ENCODE peak calls at places on chromosomes 5 and 9, in seven cellular contexts. S is breast epithelium, O is dorsolateral prefrontal cortex, E is fibroblast of lung, V is lower lobe of right lung, P is PC-9, T is RWPE1. X is an unnamed sample.

GRCh38 chr5:102638316-102638715 is 116.8 kb upstream of the PAM start:
- DNase-seq in S (no peak), O (no peak), E (no peak), V (no peak), P (no peak), T (no peak), X (no peak)

GRCh38 chr9:36486933-36487481 is 85.7 kb upstream of the MELK start:
- DNase-seq in S (no peak), O (peak), E (no peak), V (peak), P (peak), T (peak), X (peak)

GRCh38 chr9:78620764-78621163 is 323.8 kb downstream of the PSAT1 start:
- DNase-seq in S (no peak), O (no peak), E (peak), V (no peak), P (no peak), T (no peak), X (no peak)

GRCh38 chr9:81146684-81147337 is 542.5 kb downstream of the TLE1 start:
- DNase-seq in S (no peak), O (no peak), E (peak), V (no peak), P (no peak), T (peak), X (no peak)

GRCh38 chr9:121207371-121207940 is 5.8 kb upstream of the RAB14 start:
- DNase-seq in S (no peak), O (no peak), E (no peak), V (no peak), P (no peak), T (no peak), X (no peak)

GRCh38 chr5:167699434-167699833 is 592.0 kb upstream of the WWC1 start:
- DNase-seq in S (no peak), O (no peak), E (peak), V (no peak), P (peak), T (peak), X (no peak)

GRCh38 chr5:172175263-172175719 is 12.7 kb downstream of the STK10 start:
- DNase-seq in S (no peak), O (no peak), E (no peak), V (peak), P (no peak), T (no peak), X (no peak)

GRCh38 chr9:121498150-121498486 is 1.5 kb downstream of the GGTA1 start:
- DNase-seq in S (no peak), O (no peak), E (peak), V (no peak), P (peak), T (peak), X (no peak)

GRCh38 chr5:26889810-26890209 is 148.6 kb downstream of the CDH9 start:
- DNase-seq in S (no peak), O (no peak), E (no peak), V (no peak), P (no peak), T (no peak), X (no peak)

GRCh38 chr9:121992571-121993212 is 100.4 kb downstream of the TTLL11 start:
- DNase-seq in S (no peak), O (peak), E (peak), V (peak), P (peak), T (peak), X (no peak)

GRCh38 chr9:100106616-100107015 is 7.6 kb downstream of the INVS start:
- DNase-seq in S (no peak), O (no peak), E (no peak), V (no peak), P (no peak), T (no peak), X (no peak)

GRCh38 chr9:112323378-112323854 is 10.0 kb downstream of the PTBP3 start:
- DNase-seq in S (no peak), O (no peak), E (no peak), V (no peak), P (no peak), T (no peak), X (no peak)

GRCh38 chr5:6737043-6737941 is 24.1 kb downstream of the TENT4A start:
- DNase-seq in S (no peak), O (no peak), E (no peak), V (no peak), P (no peak), T (no peak), X (no peak)

GRCh38 chr5:73960426-73960825 is 334.4 kb downstream of the ARHGEF28 start:
- DNase-seq in S (no peak), O (no peak), E (no peak), V (no peak), P (no peak), T (no peak), X (no peak)

GRCh38 chr9:126991170-126991569 is 76.6 kb downstream of the RALGPS1 start:
- DNase-seq in S (no peak), O (no peak), E (no peak), V (no peak), P (no peak), T (no peak), X (no peak)

GRCh38 chr9:90037136-90037797 is 432.5 kb downstream of the GADD45G start:
- DNase-seq in S (no peak), O (no peak), E (no peak), V (no peak), P (no peak), T (no peak), X (no peak)

GRCh38 chr9:107674937-107675277 is 185.3 kb upstream of the KLF4 start:
- DNase-seq in S (no peak), O (no peak), E (peak), V (peak), P (no peak), T (no peak), X (no peak)

GRCh38 chr5:138743506-138743905 is 9.7 kb upstream of the CTNNA1 start:
- DNase-seq in S (no peak), O (no peak), E (no peak), V (no peak), P (no peak), T (no peak), X (no peak)

GRCh38 chr5:157576678-157577077 is 1.1 kb upstream of the ADAM19 start:
- DNase-seq in S (no peak), O (no peak), E (no peak), V (no peak), P (no peak), T (no peak), X (no peak)

GRCh38 chr5:62412549-62413329 is at the start of gene IPO11:
- DNase-seq in S (peak), O (peak), E (peak), V (peak), P (peak), T (peak), X (peak)

GRCh38 chr9:14471041-14471440 is 157.1 kb upstream of the NFIB start:
- DNase-seq in S (no peak), O (no peak), E (no peak), V (no peak), P (no peak), T (no peak), X (no peak)

GRCh38 chr5:167064199-167064811 is 1227.1 kb upstream of the WWC1 start:
- DNase-seq in S (no peak), O (no peak), E (no peak), V (no peak), P (no peak), T (no peak), X (no peak)

GRCh38 chr5:158174918-158175663 is 316.1 kb upstream of the CLINT1 start:
- DNase-seq in S (no peak), O (peak), E (peak), V (peak), P (peak), T (peak), X (peak)

GRCh38 chr9:84604223-84604622 is 65.3 kb upstream of the NTRK2 start:
- DNase-seq in S (no peak), O (no peak), E (no peak), V (no peak), P (no peak), T (no peak), X (no peak)

GRCh38 chr9:84615574-84615973 is 54.0 kb upstream of the NTRK2 start:
- DNase-seq in S (no peak), O (no peak), E (no peak), V (no peak), P (no peak), T (no peak), X (no peak)

DNA sequence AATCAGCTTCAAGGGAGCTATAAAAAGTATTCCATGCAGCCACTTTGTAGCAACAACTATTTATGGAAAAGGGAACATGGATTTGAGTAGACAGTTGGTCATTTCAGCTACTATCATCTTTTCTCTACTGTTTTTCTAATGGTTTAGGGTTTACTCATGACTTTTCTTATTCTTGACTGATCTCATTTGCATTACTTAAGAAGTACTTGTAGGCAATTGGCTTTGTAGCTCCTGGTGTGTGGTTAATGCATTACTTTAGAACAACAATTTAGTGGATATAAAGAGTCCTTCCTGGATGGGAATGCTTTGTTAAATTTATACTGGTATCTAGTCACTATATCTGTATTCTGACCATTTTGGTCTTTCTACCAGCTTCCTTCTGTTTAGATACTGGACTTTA is 59.8 kb upstream of the NTRK2 start:
- DNase-seq in S (no peak), O (no peak), E (no peak), V (no peak), P (no peak), T (no peak), X (no peak)
- TF ChIP-seq CTCF in S (no peak), O (no peak), E (no peak), V (no peak), P (no peak), T (no peak), X (no peak)

GRCh38 chr9:72807765-72808445 is 144.9 kb downstream of the ALDH1A1 start:
- DNase-seq in S (no peak), O (no peak), E (no peak), V (no peak), P (no peak), T (no peak), X (no peak)
- TF ChIP-seq CTCF in S (no peak), O (no peak), E (no peak), V (no peak), P (peak), T (no peak), X (no peak)

GRCh38 chr5:39315995-39316394 is 48.3 kb downstream of the C9 start:
- DNase-seq in S (no peak), O (no peak), E (no peak), V (no peak), P (no peak), T (no peak), X (no peak)
- TF ChIP-seq CTCF in S (no peak), O (no peak), E (no peak), V (no peak), P (no peak), T (no peak), X (no peak)

GRCh38 chr5:140208065-140208464 is 33.1 kb downstream of the CYSTM1 start:
- DNase-seq in S (no peak), O (no peak), E (no peak), V (no peak), P (no peak), T (no peak), X (no peak)

GRCh38 chr5:140205952-140206351 is 31.0 kb downstream of the CYSTM1 start:
- DNase-seq in S (no peak), O (no peak), E (no peak), V (no peak), P (no peak), T (no peak), X (no peak)

GRCh38 chr5:140205216-140205615 is 30.2 kb downstream of the CYSTM1 start:
- DNase-seq in S (no peak), O (no peak), E (no peak), V (no peak), P (no peak), T (no peak), X (no peak)

GRCh38 chr5:140202610-140203009 is 27.6 kb downstream of the CYSTM1 start:
- DNase-seq in S (no peak), O (no peak), E (no peak), V (no peak), P (no peak), T (no peak), X (no peak)

GRCh38 chr5:140207250-140207954 is 32.4 kb downstream of the CYSTM1 start:
- DNase-seq in S (no peak), O (no peak), E (no peak), V (no peak), P (no peak), T (no peak), X (no peak)
- TF ChIP-seq CTCF in S (no peak), O (no peak), E (no peak), V (no peak), P (no peak), T (no peak), X (no peak)

GRCh38 chr9:129898205-129898604 is 62.9 kb downstream of the USP20 start:
- DNase-seq in S (no peak), O (no peak), E (peak), V (no peak), P (no peak), T (peak), X (no peak)
- TF ChIP-seq CTCF in S (no peak), O (no peak), E (no peak), V (no peak), P (no peak), T (no peak), X (no peak)

GRCh38 chr5:57432876-57433275 is 49.7 kb downstream of the ACTBL2 start:
- DNase-seq in S (no peak), O (no peak), E (no peak), V (no peak), P (no peak), T (peak), X (no peak)
- TF ChIP-seq CTCF in S (no peak), O (no peak), E (no peak), V (no peak), P (no peak), T (no peak), X (no peak)

GRCh38 chr9:85900504-85901201 is 40.3 kb upstream of the NAA35 start:
- DNase-seq in S (no peak), O (no peak), E (peak), V (no peak), P (peak), T (peak), X (no peak)
- TF ChIP-seq CTCF in S (no peak), O (peak), E (peak), V (peak), P (peak), T (peak), X (no peak)

GRCh38 chr5:65459995-65460394 is 21.7 kb downstream of the ADAMTS6 start:
- DNase-seq in S (no peak), O (no peak), E (no peak), V (no peak), P (no peak), T (no peak), X (no peak)
- TF ChIP-seq CTCF in S (no peak), O (no peak), E (no peak), V (no peak), P (no peak), T (no peak), X (no peak)